ENCODE peak calls at places on chromosome 15, in six cellular contexts. E is lower lobe of right lung, C is HL-60, O is neuronal stem cell, W is SJCRH30, N is fibroblast of lung. G is an unnamed sample.

GRCh38 chr15:45129651-45130129 is at the start of the genes DUOX1 and DUOXA1:
- DNase-seq in O (no peak), N (no peak), E (peak; percentile 87), C (no peak), W (no peak), G (no peak)

GRCh38 chr15:80876034-80876433 is 96.9 kb downstream of the CEMIP start:
- DNase-seq in C (no peak), O (no peak), N (no peak), E (no peak), W (no peak), G (no peak)

GRCh38 chr15:49558924-49559323 is 61.7 kb downstream of the FAM227B start:
- DNase-seq in C (peak; percentile 39), E (no peak), O (no peak), N (peak; percentile 21), W (no peak), G (no peak)

GRCh38 chr15:57946491-57947048 is 118.9 kb downstream of the ALDH1A2 start:
- DNase-seq in C (no peak), O (no peak), E (no peak), N (no peak), W (no peak), G (no peak)

GRCh38 chr15:58475573-58476524 is 44.1 kb downstream of the LIPC start:
- DNase-seq in O (peak; percentile 51), E (no peak), W (peak; percentile 98), N (peak; percentile 40), C (peak; percentile 79), G (no peak)

GRCh38 chr15:81068516-81068915 is 65.6 kb upstream of the CFAP161 start:
- DNase-seq in O (no peak), N (no peak), E (no peak), W (no peak), C (no peak), G (no peak)

GRCh38 chr15:74442063-74442462 is 8.3 kb upstream of the SEMA7A start:
- DNase-seq in O (no peak), N (no peak), W (no peak), E (no peak), C (no peak), G (no peak)

GRCh38 chr15:77064539-77065308 is 6.2 kb downstream of the TSPAN3 start:
- DNase-seq in N (no peak), O (no peak), C (no peak), E (no peak), W (peak; percentile 26), G (no peak)

GRCh38 chr15:34437687-34438086 is at the start of gene GOLGA8A:
- DNase-seq in C (peak; percentile 73), N (peak; percentile 80), E (peak; percentile 77), W (peak; percentile 78), O (peak; percentile 39), G (peak; percentile 75)

GRCh38 chr15:57591822-57592367 is at the start of gene MYZAP:
- DNase-seq in O (peak; percentile 36), C (no peak), N (no peak), E (peak; percentile 75), W (peak; percentile 70), G (no peak)

GRCh38 chr15:53581513-53581912 is 177.9 kb downstream of the WDR72 start:
- DNase-seq in O (no peak), W (no peak), E (no peak), C (no peak), N (no peak), G (no peak)

GRCh38 chr15:97966924-97967620 is 6.6 kb downstream of the ARRDC4 start:
- DNase-seq in W (no peak), O (no peak), C (no peak), E (no peak), N (no peak), G (no peak)

GRCh38 chr15:65954289-65954741 is 85.0 kb downstream of the RAB11A start:
- DNase-seq in C (no peak), E (no peak), O (no peak), W (peak; percentile 65), N (no peak), G (no peak)

GRCh38 chr15:74775894-74776293 is 6.0 kb upstream of the CSK start:
- DNase-seq in W (no peak), O (no peak), N (no peak), E (no peak), C (no peak), G (no peak)

GRCh38 chr15:72180771-72181324 is 16.7 kb downstream of the GRAMD2A start:
- DNase-seq in W (no peak), O (no peak), N (no peak), C (no peak), E (no peak), G (no peak)

GRCh38 chr15:72182673-72183072 is 14.9 kb downstream of the GRAMD2A start:
- DNase-seq in E (no peak), N (peak; percentile 32), O (no peak), C (no peak), W (peak; percentile 36), G (no peak)

GRCh38 chr15:72182244-72182643 is 15.3 kb downstream of the GRAMD2A start:
- DNase-seq in N (no peak), C (no peak), W (no peak), O (no peak), E (no peak), G (no peak)

GRCh38 chr15:72178976-72179585 is 18.5 kb downstream of the GRAMD2A start:
- DNase-seq in W (no peak), E (no peak), O (no peak), N (no peak), C (no peak), G (no peak)

DNA sequence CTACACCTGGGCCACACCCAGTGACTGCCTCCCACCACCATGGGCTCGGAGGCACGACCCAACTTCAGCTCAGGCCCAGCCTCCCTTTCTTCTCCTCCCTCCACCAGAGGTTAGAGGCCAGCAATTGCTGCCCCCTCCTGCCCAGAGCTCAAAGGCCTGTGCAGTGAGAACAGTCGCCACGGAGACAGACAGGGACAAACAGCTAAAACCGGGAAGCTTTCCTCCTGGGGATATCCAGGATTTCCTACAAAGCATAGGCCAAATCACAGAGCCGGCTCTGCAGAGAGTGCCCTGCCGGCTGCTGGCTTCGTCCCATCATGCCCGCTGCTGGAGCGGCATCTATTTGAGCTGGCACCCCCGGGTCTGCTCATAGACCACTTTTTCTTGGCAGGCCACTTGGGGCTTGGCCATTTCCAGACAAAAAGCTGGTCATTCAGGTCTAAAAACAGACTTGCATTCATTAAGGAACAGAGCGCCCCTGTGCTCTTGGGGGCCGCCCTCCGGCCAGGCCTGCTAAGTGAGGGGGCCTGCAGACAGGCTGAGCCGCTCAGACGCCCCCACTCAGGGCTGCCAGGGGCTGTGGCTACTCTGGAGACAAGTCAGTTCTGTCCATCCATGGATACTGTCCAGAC is 17.5 kb downstream of the GRAMD2A start:
- DNase-seq in W (no peak), O (no peak), C (no peak), E (no peak), N (no peak), G (peak; percentile 80)
- H3K27ac ChIP-seq in W (no peak overlapping the region), O (no peak overlapping the region), C (no peak overlapping the region), E (peak overlapping the region; percentile 38), N (no peak overlapping the region), G (peak overlapping the region; percentile 77)

GRCh38 chr15:40957041-40957555 is 3.8 kb downstream of the CHAC1 start:
- DNase-seq in E (no peak), W (no peak), C (no peak), N (no peak), O (no peak), G (no peak)

GRCh38 chr15:40957581-40958051 is 4.3 kb downstream of the CHAC1 start:
- DNase-seq in O (no peak), C (no peak), W (peak; percentile 57), E (no peak), N (no peak), G (no peak)

GRCh38 chr15:40955141-40955903 is 2.1 kb downstream of the CHAC1 start:
- DNase-seq in O (no peak), N (no peak), C (no peak), W (no peak), E (peak; percentile 33), G (no peak)

GRCh38 chr15:40955930-40956542 is 2.8 kb downstream of the CHAC1 start:
- DNase-seq in O (no peak), W (no peak), C (no peak), N (no peak), E (no peak), G (no peak)

DNA sequence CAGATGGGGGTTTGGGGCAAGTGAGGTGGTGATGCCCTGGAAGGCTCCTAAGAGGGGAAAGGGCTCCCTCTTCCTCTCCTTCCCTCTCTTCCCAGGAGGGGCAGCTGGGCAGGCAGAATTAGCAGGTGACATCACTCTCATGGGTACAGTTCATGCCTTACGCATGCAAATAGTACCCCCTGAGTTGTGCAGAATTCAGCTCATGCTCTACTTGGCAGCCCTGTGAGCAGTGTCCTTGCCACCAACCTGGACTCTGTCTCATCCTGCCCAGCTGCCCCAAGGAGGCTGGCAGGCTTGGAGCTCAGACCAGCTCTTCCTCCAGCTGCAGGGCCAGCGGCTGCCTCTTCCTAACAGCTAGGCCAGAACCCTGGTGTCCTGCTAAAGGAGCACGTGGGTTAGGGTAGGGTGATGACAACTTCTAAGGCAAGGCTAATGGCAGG is 3.3 kb downstream of the CHAC1 start:
- DNase-seq in N (no peak), E (no peak), C (no peak), W (no peak), O (no peak), G (no peak)
- H3K27ac ChIP-seq in N (no peak overlapping the region), E (no peak overlapping the region), C (no peak overlapping the region), W (no peak overlapping the region), O (no peak overlapping the region), G (no peak overlapping the region)

DNA sequence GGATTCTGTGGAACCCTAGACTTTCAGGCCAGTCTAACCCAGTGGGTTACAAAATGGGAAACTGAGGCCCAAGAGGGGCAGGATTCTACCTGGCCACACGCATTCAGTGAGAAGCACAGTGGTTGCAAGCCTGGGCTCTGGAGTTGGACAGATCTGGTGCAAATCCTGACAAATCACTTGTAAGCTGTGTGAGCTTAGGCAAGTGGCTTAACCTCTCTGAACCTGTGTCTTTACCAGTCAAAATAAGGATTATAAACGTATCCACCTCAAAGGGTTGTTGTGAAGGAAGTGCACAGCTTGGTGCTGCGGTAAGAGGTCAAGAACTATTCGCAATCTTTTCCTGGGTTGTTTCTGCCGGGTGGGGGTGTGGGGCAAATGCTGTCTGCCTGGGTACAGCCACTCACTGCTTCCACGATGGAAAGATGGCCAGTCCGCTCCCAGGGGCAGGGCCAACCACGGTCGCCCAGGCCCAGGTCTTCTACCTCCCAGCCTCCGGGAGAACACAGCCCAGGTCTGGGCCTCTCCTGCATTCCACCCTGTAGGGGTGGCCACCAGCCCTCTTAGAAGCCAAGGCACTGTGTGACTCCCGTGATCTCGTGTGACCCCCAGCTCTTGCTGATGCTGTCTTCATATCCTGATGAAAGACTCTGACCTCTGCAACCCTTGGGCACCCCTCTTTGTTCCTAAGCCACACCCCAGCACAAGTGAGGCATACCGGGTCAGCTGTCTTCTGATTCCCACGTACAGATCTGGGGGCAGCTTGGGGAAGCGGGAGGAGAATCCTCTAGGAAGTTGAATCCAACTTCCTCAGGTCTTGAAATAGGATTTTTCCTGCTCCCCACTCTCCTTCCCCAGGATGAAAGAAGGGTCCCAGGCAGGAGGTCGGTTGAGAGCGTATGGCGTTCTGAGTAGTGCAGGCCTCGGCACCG is 1.5 kb downstream of the CHRNA3 start:
- DNase-seq in C (no peak), N (no peak), E (no peak), O (peak; percentile 18), W (no peak), G (no peak)
- H3K27ac ChIP-seq in C (no peak overlapping the region), N (no peak overlapping the region), E (no peak overlapping the region), O (no peak overlapping the region), W (no peak overlapping the region), G (no peak overlapping the region)

DNA sequence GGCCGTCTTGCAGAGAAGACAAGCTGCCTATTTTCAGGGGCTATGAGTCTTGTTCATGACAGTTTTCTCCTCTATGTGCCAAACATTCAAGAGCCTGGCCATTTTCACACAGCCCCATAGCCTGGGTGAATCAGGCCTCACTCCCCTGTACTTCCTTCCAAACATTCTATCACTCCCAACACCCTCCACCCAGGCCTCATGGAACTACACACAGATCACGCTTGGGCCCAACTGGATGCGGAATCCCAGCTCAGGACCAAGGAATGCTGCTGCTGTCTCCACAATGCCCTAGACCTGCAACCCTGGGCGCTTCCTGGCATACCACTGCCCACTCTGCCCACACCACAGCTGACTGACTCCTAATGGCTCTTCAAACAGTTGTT is 39.4 kb upstream of the PCSK6 start:
- DNase-seq in N (no peak), E (no peak), O (no peak), C (no peak), W (no peak), G (no peak)
- H3K27ac ChIP-seq in N (no peak overlapping the region), E (no peak overlapping the region), O (no peak overlapping the region), C (peak overlapping the region; percentile 54), W (no peak overlapping the region), G (no peak overlapping the region)